ENCODE peak calls at places on chromosomes 12 and 14, in six cellular contexts. One of them, this sample, is unnamed.

GRCh38 chr14:73829526-73830431 is 21.9 kb upstream of the PTGR2 start:
- DNase-seq in IMR-90: peak; percentile 76
- DNase-seq in mammary epithelial cell: peak; percentile 37
- DNase-seq in neural progenitor cell: no peak
- DNase-seq in HepG2: peak; percentile 45
- DNase-seq in GM23248: peak; percentile 89
- DNase-seq in this sample: peak; percentile 92

GRCh38 chr14:73125746-73126145 is 10.6 kb upstream of the PSEN1 start:
- DNase-seq in IMR-90: no peak
- DNase-seq in mammary epithelial cell: no peak
- DNase-seq in neural progenitor cell: no peak
- DNase-seq in HepG2: no peak
- DNase-seq in GM23248: no peak
- DNase-seq in this sample: no peak

GRCh38 chr12:76329163-76329562 is 19.1 kb downstream of the BBS10 start:
- DNase-seq in IMR-90: peak; percentile 86
- DNase-seq in mammary epithelial cell: peak; percentile 58
- DNase-seq in neural progenitor cell: no peak
- DNase-seq in HepG2: no peak
- DNase-seq in GM23248: peak; percentile 81
- DNase-seq in this sample: peak; percentile 96

GRCh38 chr14:23306113-23306411 is 571 bp upstream of the BCL2L2 start:
- DNase-seq in IMR-90: no peak
- DNase-seq in mammary epithelial cell: no peak
- DNase-seq in neural progenitor cell: no peak
- DNase-seq in HepG2: no peak
- DNase-seq in GM23248: peak; percentile 30
- DNase-seq in this sample: no peak

GRCh38 chr12:107900588-107900987 is 126.1 kb downstream of the ASCL4 start:
- DNase-seq in IMR-90: no peak
- DNase-seq in mammary epithelial cell: no peak
- DNase-seq in neural progenitor cell: no peak
- DNase-seq in HepG2: no peak
- DNase-seq in GM23248: no peak
- DNase-seq in this sample: no peak

GRCh38 chr14:65226824-65227604 is 124.7 kb upstream of the MAX start:
- DNase-seq in IMR-90: peak; percentile 62
- DNase-seq in mammary epithelial cell: no peak
- DNase-seq in neural progenitor cell: no peak
- DNase-seq in HepG2: peak; percentile 97
- DNase-seq in GM23248: peak; percentile 79
- DNase-seq in this sample: no peak

GRCh38 chr12:62629413-62629812 is 162.8 kb downstream of the MON2 start:
- DNase-seq in IMR-90: no peak
- DNase-seq in mammary epithelial cell: no peak
- DNase-seq in neural progenitor cell: peak; percentile 50
- DNase-seq in HepG2: no peak
- DNase-seq in GM23248: no peak
- DNase-seq in this sample: no peak

GRCh38 chr12:116650585-116650984 is 87.3 kb downstream of the SPRING1 start:
- DNase-seq in IMR-90: no peak
- DNase-seq in mammary epithelial cell: no peak
- DNase-seq in neural progenitor cell: no peak
- DNase-seq in HepG2: no peak
- DNase-seq in GM23248: no peak
- DNase-seq in this sample: no peak

GRCh38 chr14:96424104-96424989 is 32.4 kb downstream of the AK7 start:
- DNase-seq in IMR-90: peak; percentile 74
- DNase-seq in mammary epithelial cell: peak; percentile 65
- DNase-seq in neural progenitor cell: peak; percentile 85
- DNase-seq in HepG2: peak; percentile 71
- DNase-seq in GM23248: peak; percentile 82
- DNase-seq in this sample: peak; percentile 38

GRCh38 chr12:6091786-6092566 is 32.5 kb downstream of the VWF start:
- DNase-seq in IMR-90: no peak
- DNase-seq in mammary epithelial cell: no peak
- DNase-seq in neural progenitor cell: no peak
- DNase-seq in HepG2: no peak
- DNase-seq in GM23248: no peak
- DNase-seq in this sample: no peak

GRCh38 chr14:34204774-34205173 is 253.9 kb upstream of the EGLN3 start:
- DNase-seq in IMR-90: no peak
- DNase-seq in mammary epithelial cell: no peak
- DNase-seq in neural progenitor cell: no peak
- DNase-seq in HepG2: no peak
- DNase-seq in GM23248: peak; percentile 27
- DNase-seq in this sample: no peak

GRCh38 chr12:84136862-84137367 is 775.7 kb downstream of the SLC6A15 start:
- DNase-seq in IMR-90: peak; percentile 73
- DNase-seq in mammary epithelial cell: peak; percentile 39
- DNase-seq in neural progenitor cell: no peak
- DNase-seq in HepG2: no peak
- DNase-seq in GM23248: peak; percentile 57
- DNase-seq in this sample: peak; percentile 9

GRCh38 chr14:35883677-35884293 is 57.6 kb downstream of the BRMS1L start:
- DNase-seq in IMR-90: peak; percentile 18
- DNase-seq in mammary epithelial cell: no peak
- DNase-seq in neural progenitor cell: peak; percentile 59
- DNase-seq in HepG2: peak; percentile 50
- DNase-seq in GM23248: peak; percentile 61
- DNase-seq in this sample: no peak

GRCh38 chr12:113259499-113259953 is 38.3 kb downstream of the TPCN1 start:
- DNase-seq in IMR-90: no peak
- DNase-seq in mammary epithelial cell: no peak
- DNase-seq in neural progenitor cell: no peak
- DNase-seq in HepG2: peak; percentile 78
- DNase-seq in GM23248: peak; percentile 53
- DNase-seq in this sample: no peak

GRCh38 chr14:68825729-68826128 is 32.9 kb upstream of the ZFP36L1 start:
- DNase-seq in IMR-90: no peak
- DNase-seq in mammary epithelial cell: no peak
- DNase-seq in neural progenitor cell: no peak
- DNase-seq in HepG2: no peak
- DNase-seq in GM23248: no peak
- DNase-seq in this sample: no peak

GRCh38 chr12:68893201-68893600 is 39.8 kb downstream of the CPM start:
- DNase-seq in IMR-90: no peak
- DNase-seq in mammary epithelial cell: no peak
- DNase-seq in neural progenitor cell: no peak
- DNase-seq in HepG2: no peak
- DNase-seq in GM23248: no peak
- DNase-seq in this sample: no peak

GRCh38 chr12:132419612-132420237 is 70.2 kb upstream of the FBRSL1 start:
- DNase-seq in IMR-90: no peak
- DNase-seq in mammary epithelial cell: no peak
- DNase-seq in neural progenitor cell: peak; percentile 65
- DNase-seq in HepG2: no peak
- DNase-seq in GM23248: peak; percentile 58
- DNase-seq in this sample: no peak

GRCh38 chr12:43653289-43653915 is 101.4 kb upstream of the ADAMTS20 start:
- DNase-seq in IMR-90: no peak
- DNase-seq in mammary epithelial cell: no peak
- DNase-seq in neural progenitor cell: no peak
- DNase-seq in HepG2: no peak
- DNase-seq in GM23248: no peak
- DNase-seq in this sample: no peak

GRCh38 chr14:20998674-20999366 is at the start of gene SLC39A2:
- DNase-seq in IMR-90: peak; percentile 60
- DNase-seq in mammary epithelial cell: peak; percentile 87
- DNase-seq in neural progenitor cell: peak; percentile 59
- DNase-seq in HepG2: no peak
- DNase-seq in GM23248: peak; percentile 91
- DNase-seq in this sample: peak; percentile 60

GRCh38 chr14:57939084-57939483 is 73.2 kb upstream of the SLC35F4 start:
- DNase-seq in IMR-90: no peak
- DNase-seq in mammary epithelial cell: no peak
- DNase-seq in neural progenitor cell: no peak
- DNase-seq in HepG2: no peak
- DNase-seq in GM23248: no peak
- DNase-seq in this sample: no peak

GRCh38 chr14:51240804-51241380 is 845 bp downstream of the TMX1 start:
- DNase-seq in IMR-90: no peak
- DNase-seq in mammary epithelial cell: no peak
- DNase-seq in neural progenitor cell: no peak
- DNase-seq in HepG2: no peak
- DNase-seq in GM23248: peak; percentile 20
- DNase-seq in this sample: no peak

GRCh38 chr12:98656289-98657101 is 11.4 kb downstream of the APAF1 start:
- DNase-seq in IMR-90: no peak
- DNase-seq in mammary epithelial cell: peak; percentile 2
- DNase-seq in neural progenitor cell: no peak
- DNase-seq in HepG2: no peak
- DNase-seq in GM23248: peak; percentile 26
- DNase-seq in this sample: no peak

GRCh38 chr12:16043480-16043879 is 132.3 kb downstream of the DERA start:
- DNase-seq in IMR-90: no peak
- DNase-seq in mammary epithelial cell: no peak
- DNase-seq in neural progenitor cell: no peak
- DNase-seq in HepG2: no peak
- DNase-seq in GM23248: no peak
- DNase-seq in this sample: no peak

GRCh38 chr12:65119063-65119462 is 2.0 kb downstream of the WIF1 start:
- DNase-seq in IMR-90: no peak
- DNase-seq in mammary epithelial cell: no peak
- DNase-seq in neural progenitor cell: no peak
- DNase-seq in HepG2: no peak
- DNase-seq in GM23248: no peak
- DNase-seq in this sample: no peak
- H3K27me3 ChIP-seq in IMR-90: peaks cover 44% of the 10 kb centered on the region
- H3K27me3 ChIP-seq in mammary epithelial cell: peaks cover 21% of the 10 kb centered on the region
- H3K27me3 ChIP-seq in neural progenitor cell: peaks cover 64% of the 10 kb centered on the region
- H3K27me3 ChIP-seq in HepG2: no peaks in the 10 kb centered on the region
- H3K27me3 ChIP-seq in GM23248: peaks cover 78% of the 10 kb centered on the region
- H3K27me3 ChIP-seq in this sample: peaks cover 53% of the 10 kb centered on the region

DNA sequence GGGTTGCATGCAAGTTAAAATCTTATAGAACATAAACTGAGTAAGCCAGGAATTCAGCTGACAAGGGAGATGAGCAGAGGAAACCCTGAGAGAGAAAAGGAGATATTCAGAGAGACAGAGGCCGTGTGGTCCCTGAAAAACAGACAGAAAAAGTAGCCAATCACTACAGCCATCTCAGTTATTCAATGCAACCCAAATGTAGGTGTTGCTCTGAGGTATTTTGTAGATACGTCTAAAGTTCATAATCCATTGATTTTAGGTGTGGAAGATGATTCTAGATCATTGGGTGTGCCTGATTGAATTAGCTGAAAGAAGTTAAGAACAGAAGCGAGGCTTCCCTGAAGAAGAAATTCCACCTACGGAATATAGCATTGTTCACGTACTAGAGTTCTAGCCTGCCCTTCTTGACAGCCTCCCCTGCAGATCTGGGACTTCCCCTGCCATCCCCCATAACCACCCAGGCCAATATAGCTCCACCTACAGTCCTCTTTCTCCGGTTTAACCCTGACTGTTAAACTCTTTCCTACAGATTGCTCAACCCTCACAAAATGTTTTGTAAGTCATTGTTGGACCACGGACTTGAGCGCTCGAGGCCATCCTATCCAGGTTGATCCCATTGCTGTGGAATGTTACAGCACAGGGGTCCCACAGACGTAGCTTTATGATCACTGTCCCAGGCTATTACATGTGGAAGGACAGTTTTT is 21.7 kb downstream of the AICDA start:
- DNase-seq in IMR-90: no peak
- DNase-seq in mammary epithelial cell: peak; percentile 40
- DNase-seq in neural progenitor cell: no peak
- DNase-seq in HepG2: peak; percentile 76
- DNase-seq in GM23248: no peak
- DNase-seq in this sample: no peak
- H3K4me2 ChIP-seq in IMR-90: no peak overlapping the region
- H3K4me2 ChIP-seq in mammary epithelial cell: peak overlapping the region; percentile 41
- H3K4me2 ChIP-seq in neural progenitor cell: no peak overlapping the region
- H3K4me2 ChIP-seq in HepG2: no peak overlapping the region
- H3K4me2 ChIP-seq in GM23248: no peak overlapping the region
- H3K4me2 ChIP-seq in this sample: no peak overlapping the region

DNA sequence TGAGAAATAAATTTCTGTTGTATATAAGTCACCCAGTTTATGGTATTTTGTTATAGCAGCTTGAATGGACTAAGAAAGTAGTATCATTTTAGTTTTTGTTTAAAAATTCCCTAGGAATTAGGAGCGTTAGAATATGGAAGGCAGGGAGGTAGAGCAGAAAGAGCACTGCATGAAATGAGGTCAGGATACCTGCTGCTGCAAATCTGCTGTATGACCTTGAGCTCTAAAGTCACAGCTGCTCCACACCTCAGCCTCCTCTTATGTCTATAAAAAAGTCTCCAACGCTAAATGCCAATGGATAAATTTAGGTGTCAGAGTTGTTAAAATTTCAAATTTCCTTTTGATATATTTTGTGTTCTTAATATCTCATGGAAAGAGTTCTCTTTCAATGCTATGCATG is 181.0 kb upstream of the GZMB start:
- DNase-seq in IMR-90: no peak
- DNase-seq in mammary epithelial cell: no peak
- DNase-seq in neural progenitor cell: no peak
- DNase-seq in HepG2: no peak
- DNase-seq in GM23248: no peak
- DNase-seq in this sample: no peak
- H3K27ac ChIP-seq in IMR-90: no peak overlapping the region
- H3K27ac ChIP-seq in mammary epithelial cell: no peak overlapping the region
- H3K27ac ChIP-seq in neural progenitor cell: no peak overlapping the region
- H3K27ac ChIP-seq in HepG2: no peak overlapping the region
- H3K27ac ChIP-seq in GM23248: no peak overlapping the region
- H3K27ac ChIP-seq in this sample: no peak overlapping the region

GRCh38 chr12:51891843-51892242 is 3.9 kb downstream of the ANKRD33 start:
- DNase-seq in IMR-90: peak; percentile 31
- DNase-seq in mammary epithelial cell: no peak
- DNase-seq in neural progenitor cell: no peak
- DNase-seq in HepG2: no peak
- DNase-seq in GM23248: peak; percentile 57
- DNase-seq in this sample: no peak
- H3K27me3 ChIP-seq in IMR-90: no peaks in the 10 kb centered on the region
- H3K27me3 ChIP-seq in mammary epithelial cell: no peaks in the 10 kb centered on the region
- H3K27me3 ChIP-seq in neural progenitor cell: peaks cover 3% of the 10 kb centered on the region
- H3K27me3 ChIP-seq in HepG2: peaks cover 22% of the 10 kb centered on the region
- H3K27me3 ChIP-seq in GM23248: no peaks in the 10 kb centered on the region
- H3K27me3 ChIP-seq in this sample: no peaks in the 10 kb centered on the region

This sample was measured in astrocyte.